ENCODE peak calls at places on chromosomes 3 and 15, in seven cellular contexts. Y, H, M, I, L, B and G are unnamed samples.

GRCh38 chr3:143483214-143483613 is 363.6 kb downstream of the CHST2 start:
- DNase-seq in Y (no peak), B (no peak), M (no peak), H (no peak), I (no peak), L (no peak), G (no peak)

GRCh38 chr3:27960133-27960532 is 238.0 kb upstream of the EOMES start:
- DNase-seq in M (no peak), I (no peak), H (no peak), L (no peak), Y (no peak), B (no peak), G (no peak)

GRCh38 chr3:180287703-180288102 is 251.0 kb upstream of the PEX5L start:
- DNase-seq in Y (no peak), H (no peak), B (no peak), L (no peak), I (no peak), M (no peak), G (no peak)

GRCh38 chr3:53361849-53362248 is 14.5 kb upstream of the DCP1A start:
- DNase-seq in Y (no peak), B (no peak), M (no peak), L (no peak), I (no peak), H (no peak), G (no peak)

GRCh38 chr15:49558924-49559323 is 61.7 kb downstream of the FAM227B start:
- DNase-seq in Y (peak), M (no peak), L (no peak), I (no peak), H (no peak), B (no peak), G (no peak)

GRCh38 chr3:144516029-144516428 is 544.4 kb downstream of the DIPK2A start:
- DNase-seq in I (no peak), B (no peak), H (no peak), Y (no peak), L (no peak), M (no peak), G (no peak)

GRCh38 chr15:40095381-40096093 is 13.1 kb downstream of the BMF start:
- DNase-seq in I (no peak), B (no peak), L (no peak), Y (no peak), M (no peak), H (no peak), G (no peak)

GRCh38 chr15:42577514-42578031 is 2.2 kb downstream of the STARD9 start:
- DNase-seq in H (no peak), M (no peak), Y (peak), I (no peak), L (no peak), B (no peak), G (peak)

GRCh38 chr3:127238602-127239001 is 45.7 kb downstream of the PRR23E start:
- DNase-seq in B (no peak), Y (no peak), I (no peak), L (no peak), H (no peak), M (no peak), G (no peak)

GRCh38 chr15:39195988-39196486 is 384.8 kb upstream of the THBS1 start:
- DNase-seq in H (no peak), L (no peak), B (no peak), M (no peak), I (peak), Y (no peak), G (peak)

GRCh38 chr3:47641739-47642138 is 63.1 kb upstream of the CSPG5 start:
- DNase-seq in I (no peak), H (no peak), Y (no peak), M (no peak), L (no peak), B (no peak), G (no peak)

GRCh38 chr3:187112934-187113793 is 26.1 kb downstream of the RPL39L start:
- DNase-seq in M (no peak), L (no peak), I (no peak), Y (no peak), H (no peak), B (no peak), G (no peak)

GRCh38 chr15:48602358-48603122 is 43.0 kb downstream of the FBN1 start:
- DNase-seq in I (no peak), M (no peak), Y (no peak), H (no peak), B (no peak), L (no peak), G (no peak)

GRCh38 chr3:168051579-168052183 is 44.0 kb downstream of the GOLIM4 start:
- DNase-seq in H (no peak), B (no peak), L (no peak), M (peak), I (no peak), Y (peak), G (peak)

GRCh38 chr3:151197981-151198767 is 4.8 kb downstream of the GPR171 start:
- DNase-seq in H (no peak), Y (peak), I (no peak), L (no peak), B (no peak), M (no peak), G (no peak)